ENCODE peak calls at places on chromosomes 7 and 10, in six cellular contexts. One of them, this sample, is unnamed.

GRCh38 chr10:5892007-5892406 is 2.0 kb downstream of the FBH1 start:
- DNase-seq in lower lobe of right lung: no peak
- DNase-seq in suprapubic skin: peak; percentile 38
- DNase-seq in SK-N-SH: no peak
- DNase-seq in left ventricle myocardium inferior: no peak
- DNase-seq in stomach: no peak
- DNase-seq in this sample: peak; percentile 13

GRCh38 chr7:157097569-157097968 is 41.2 kb upstream of the UBE3C start:
- DNase-seq in lower lobe of right lung: no peak
- DNase-seq in suprapubic skin: no peak
- DNase-seq in SK-N-SH: no peak
- DNase-seq in left ventricle myocardium inferior: no peak
- DNase-seq in stomach: no peak
- DNase-seq in this sample: no peak

GRCh38 chr7:94452257-94452656 is 57.4 kb upstream of the CASD1 start:
- DNase-seq in lower lobe of right lung: no peak
- DNase-seq in suprapubic skin: no peak
- DNase-seq in SK-N-SH: no peak
- DNase-seq in left ventricle myocardium inferior: no peak
- DNase-seq in stomach: no peak
- DNase-seq in this sample: no peak

GRCh38 chr7:70063796-70064423 is 465.6 kb downstream of the AUTS2 start:
- DNase-seq in lower lobe of right lung: no peak
- DNase-seq in suprapubic skin: no peak
- DNase-seq in SK-N-SH: no peak
- DNase-seq in left ventricle myocardium inferior: no peak
- DNase-seq in stomach: no peak
- DNase-seq in this sample: no peak

GRCh38 chr10:29392376-29393021 is 103.6 kb downstream of the LYZL1 start:
- DNase-seq in lower lobe of right lung: no peak
- DNase-seq in suprapubic skin: no peak
- DNase-seq in SK-N-SH: peak; percentile 75
- DNase-seq in left ventricle myocardium inferior: no peak
- DNase-seq in stomach: peak; percentile 40
- DNase-seq in this sample: no peak

GRCh38 chr7:118844748-118845147 is 620.2 kb downstream of the ANKRD7 start:
- DNase-seq in lower lobe of right lung: no peak
- DNase-seq in suprapubic skin: no peak
- DNase-seq in SK-N-SH: no peak
- DNase-seq in left ventricle myocardium inferior: no peak
- DNase-seq in stomach: no peak
- DNase-seq in this sample: no peak

GRCh38 chr7:102140952-102141370 is 145.7 kb upstream of the SH2B2 start:
- DNase-seq in lower lobe of right lung: no peak
- DNase-seq in suprapubic skin: no peak
- DNase-seq in SK-N-SH: no peak
- DNase-seq in left ventricle myocardium inferior: no peak
- DNase-seq in stomach: no peak
- DNase-seq in this sample: no peak

GRCh38 chr7:116899308-116899707 is 36.9 kb downstream of the CAPZA2 start:
- DNase-seq in lower lobe of right lung: no peak
- DNase-seq in suprapubic skin: no peak
- DNase-seq in SK-N-SH: no peak
- DNase-seq in left ventricle myocardium inferior: no peak
- DNase-seq in stomach: no peak
- DNase-seq in this sample: no peak

GRCh38 chr10:22477365-22478287 is 132.3 kb downstream of the SPAG6 start:
- DNase-seq in lower lobe of right lung: no peak
- DNase-seq in suprapubic skin: no peak
- DNase-seq in SK-N-SH: peak; percentile 20
- DNase-seq in left ventricle myocardium inferior: no peak
- DNase-seq in stomach: no peak
- DNase-seq in this sample: no peak

GRCh38 chr10:29811751-29812427 is 177.1 kb upstream of the SVIL start:
- DNase-seq in lower lobe of right lung: no peak
- DNase-seq in suprapubic skin: no peak
- DNase-seq in SK-N-SH: peak; percentile 25
- DNase-seq in left ventricle myocardium inferior: peak; percentile 15
- DNase-seq in stomach: no peak
- DNase-seq in this sample: no peak

GRCh38 chr10:78634835-78635234 is 433.9 kb upstream of the ZMIZ1 start:
- DNase-seq in lower lobe of right lung: no peak
- DNase-seq in suprapubic skin: no peak
- DNase-seq in SK-N-SH: no peak
- DNase-seq in left ventricle myocardium inferior: no peak
- DNase-seq in stomach: no peak
- DNase-seq in this sample: no peak

GRCh38 chr7:147570390-147570789 is 1020.2 kb upstream of the C7orf33 start:
- DNase-seq in lower lobe of right lung: no peak
- DNase-seq in suprapubic skin: no peak
- DNase-seq in SK-N-SH: no peak
- DNase-seq in left ventricle myocardium inferior: no peak
- DNase-seq in stomach: no peak
- DNase-seq in this sample: no peak

GRCh38 chr10:57898231-57898630 is 369.5 kb downstream of the IPMK start:
- DNase-seq in lower lobe of right lung: no peak
- DNase-seq in suprapubic skin: no peak
- DNase-seq in SK-N-SH: no peak
- DNase-seq in left ventricle myocardium inferior: no peak
- DNase-seq in stomach: peak; percentile 50
- DNase-seq in this sample: no peak

GRCh38 chr10:107032700-107033401 is 131.7 kb downstream of the SORCS1 start:
- DNase-seq in lower lobe of right lung: no peak
- DNase-seq in suprapubic skin: no peak
- DNase-seq in SK-N-SH: no peak
- DNase-seq in left ventricle myocardium inferior: no peak
- DNase-seq in stomach: no peak
- DNase-seq in this sample: no peak

GRCh38 chr10:43249962-43250624 is 16.8 kb downstream of the RASGEF1A start:
- DNase-seq in lower lobe of right lung: peak; percentile 35
- DNase-seq in suprapubic skin: peak; percentile 67
- DNase-seq in SK-N-SH: no peak
- DNase-seq in left ventricle myocardium inferior: peak; percentile 10
- DNase-seq in stomach: peak; percentile 26
- DNase-seq in this sample: no peak

GRCh38 chr10:50416181-50416824 is 165.0 kb upstream of the ASAH2 start:
- DNase-seq in lower lobe of right lung: no peak
- DNase-seq in suprapubic skin: no peak
- DNase-seq in SK-N-SH: peak; percentile 17
- DNase-seq in left ventricle myocardium inferior: no peak
- DNase-seq in stomach: no peak
- DNase-seq in this sample: no peak

GRCh38 chr7:5213286-5213645 is 23.2 kb downstream of the WIPI2 start:
- DNase-seq in lower lobe of right lung: no peak
- DNase-seq in suprapubic skin: peak; percentile 34
- DNase-seq in SK-N-SH: no peak
- DNase-seq in left ventricle myocardium inferior: no peak
- DNase-seq in stomach: no peak
- DNase-seq in this sample: no peak

GRCh38 chr7:148541891-148542504 is 48.6 kb upstream of the C7orf33 start:
- DNase-seq in lower lobe of right lung: no peak
- DNase-seq in suprapubic skin: no peak
- DNase-seq in SK-N-SH: no peak
- DNase-seq in left ventricle myocardium inferior: no peak
- DNase-seq in stomach: no peak
- DNase-seq in this sample: no peak

GRCh38 chr10:85152488-85152887 is 824.1 kb downstream of the CCSER2 start:
- DNase-seq in lower lobe of right lung: no peak
- DNase-seq in suprapubic skin: no peak
- DNase-seq in SK-N-SH: no peak
- DNase-seq in left ventricle myocardium inferior: no peak
- DNase-seq in stomach: no peak
- DNase-seq in this sample: no peak

GRCh38 chr7:55286666-55287065 is 78.5 kb upstream of the LANCL2 start:
- DNase-seq in lower lobe of right lung: no peak
- DNase-seq in suprapubic skin: no peak
- DNase-seq in SK-N-SH: no peak
- DNase-seq in left ventricle myocardium inferior: no peak
- DNase-seq in stomach: no peak
- DNase-seq in this sample: no peak

GRCh38 chr7:155464948-155465739 is 7.2 kb downstream of the EN2 start:
- DNase-seq in lower lobe of right lung: no peak
- DNase-seq in suprapubic skin: no peak
- DNase-seq in SK-N-SH: peak; percentile 50
- DNase-seq in left ventricle myocardium inferior: no peak
- DNase-seq in stomach: no peak
- DNase-seq in this sample: no peak

GRCh38 chr7:157271315-157271990 is 65.4 kb upstream of the DNAJB6 start:
- DNase-seq in lower lobe of right lung: no peak
- DNase-seq in suprapubic skin: no peak
- DNase-seq in SK-N-SH: no peak
- DNase-seq in left ventricle myocardium inferior: no peak
- DNase-seq in stomach: no peak
- DNase-seq in this sample: no peak

GRCh38 chr10:30591249-30591670 is 38.3 kb downstream of the LYZL2 start:
- DNase-seq in lower lobe of right lung: no peak
- DNase-seq in suprapubic skin: peak; percentile 6
- DNase-seq in SK-N-SH: peak; percentile 62
- DNase-seq in left ventricle myocardium inferior: no peak
- DNase-seq in stomach: no peak
- DNase-seq in this sample: peak; percentile 22

GRCh38 chr7:17302575-17303142 is 4.2 kb downstream of the AHR start:
- DNase-seq in lower lobe of right lung: no peak
- DNase-seq in suprapubic skin: no peak
- DNase-seq in SK-N-SH: no peak
- DNase-seq in left ventricle myocardium inferior: no peak
- DNase-seq in stomach: no peak
- DNase-seq in this sample: peak; percentile 4

GRCh38 chr10:11679946-11680345 is 62.2 kb upstream of the ECHDC3 start:
- DNase-seq in lower lobe of right lung: no peak
- DNase-seq in suprapubic skin: no peak
- DNase-seq in SK-N-SH: no peak
- DNase-seq in left ventricle myocardium inferior: no peak
- DNase-seq in stomach: no peak
- DNase-seq in this sample: no peak
- H3K4me1 ChIP-seq in lower lobe of right lung: peaks cover 7% of the 10 kb centered on the region
- H3K4me1 ChIP-seq in suprapubic skin: peaks cover 17% of the 10 kb centered on the region
- H3K4me1 ChIP-seq in SK-N-SH: no peaks in the 10 kb centered on the region
- H3K4me1 ChIP-seq in left ventricle myocardium inferior: peaks cover 20% of the 10 kb centered on the region
- H3K4me1 ChIP-seq in stomach: peaks cover 15% of the 10 kb centered on the region
- H3K4me1 ChIP-seq in this sample: peaks cover 14% of the 10 kb centered on the region

GRCh38 chr7:150367677-150368097 is 935 bp upstream of the REPIN1 start:
- DNase-seq in lower lobe of right lung: no peak
- DNase-seq in suprapubic skin: no peak
- DNase-seq in SK-N-SH: no peak
- DNase-seq in left ventricle myocardium inferior: no peak
- DNase-seq in stomach: no peak
- DNase-seq in this sample: no peak
- H3K4me3 ChIP-seq in lower lobe of right lung: peak overlapping the region; percentile 95
- H3K4me3 ChIP-seq in suprapubic skin: peak overlapping the region; percentile 75
- H3K4me3 ChIP-seq in SK-N-SH: peak overlapping the region; percentile 70
- H3K4me3 ChIP-seq in left ventricle myocardium inferior: peak overlapping the region; percentile 96
- H3K4me3 ChIP-seq in stomach: peak overlapping the region; percentile 71
- H3K4me3 ChIP-seq in this sample: peak overlapping the region; percentile 38

DNA sequence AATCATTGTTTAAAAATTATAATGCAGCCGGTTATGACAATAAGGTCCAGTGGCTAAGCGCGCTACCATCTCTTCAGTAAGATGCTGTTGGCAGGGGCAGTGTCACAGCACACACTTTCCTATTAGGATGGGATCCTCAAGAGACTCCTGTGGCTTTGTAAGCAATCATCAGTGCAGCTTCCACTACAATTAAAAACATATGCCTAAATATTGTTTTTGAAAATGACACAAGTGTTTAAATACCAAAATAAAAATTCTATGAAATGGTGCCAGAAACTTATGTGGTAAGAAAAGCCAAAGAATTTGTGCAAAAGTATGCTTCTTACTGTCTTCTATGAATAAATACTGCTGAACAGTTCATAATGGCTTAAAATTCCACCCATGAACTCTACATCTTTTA is 132.9 kb downstream of the SEMA3C start:
- DNase-seq in lower lobe of right lung: no peak
- DNase-seq in suprapubic skin: no peak
- DNase-seq in SK-N-SH: no peak
- DNase-seq in left ventricle myocardium inferior: no peak
- DNase-seq in stomach: no peak
- DNase-seq in this sample: no peak
- H3K4me1 ChIP-seq in lower lobe of right lung: peaks cover 10% of the 10 kb centered on the region
- H3K4me1 ChIP-seq in suprapubic skin: peaks cover 22% of the 10 kb centered on the region
- H3K4me1 ChIP-seq in SK-N-SH: peaks cover 33% of the 10 kb centered on the region
- H3K4me1 ChIP-seq in left ventricle myocardium inferior: peaks cover 62% of the 10 kb centered on the region
- H3K4me1 ChIP-seq in stomach: peaks cover 61% of the 10 kb centered on the region
- H3K4me1 ChIP-seq in this sample: no peaks in the 10 kb centered on the region

GRCh38 chr7:64562621-64563275 is at the start of gene ZNF680:
- DNase-seq in lower lobe of right lung: peak; percentile 94
- DNase-seq in suprapubic skin: peak; percentile 99
- DNase-seq in SK-N-SH: peak; percentile 94
- DNase-seq in left ventricle myocardium inferior: peak; percentile 97
- DNase-seq in stomach: peak; percentile 95
- DNase-seq in this sample: peak; percentile 93
- H3K4me3 ChIP-seq in lower lobe of right lung: peak within 1 kb of the TSS; percentile 97
- H3K4me3 ChIP-seq in suprapubic skin: peak within 1 kb of the TSS; percentile 83
- H3K4me3 ChIP-seq in SK-N-SH: peak within 1 kb of the TSS; percentile 70
- H3K4me3 ChIP-seq in left ventricle myocardium inferior: peak within 1 kb of the TSS; percentile 81
- H3K4me3 ChIP-seq in stomach: peak within 1 kb of the TSS; percentile 81
- H3K4me3 ChIP-seq in this sample: peak within 1 kb of the TSS; percentile 90

GRCh38 chr7:101100858-101101847 is 15.9 kb downstream of the TRIM56 start:
- DNase-seq in lower lobe of right lung: no peak
- DNase-seq in suprapubic skin: no peak
- DNase-seq in SK-N-SH: no peak
- DNase-seq in left ventricle myocardium inferior: no peak
- DNase-seq in stomach: no peak
- DNase-seq in this sample: no peak

GRCh38 chr7:101106387-101106786 is 20.5 kb upstream of the SERPINE1 start:
- DNase-seq in lower lobe of right lung: no peak
- DNase-seq in suprapubic skin: no peak
- DNase-seq in SK-N-SH: no peak
- DNase-seq in left ventricle myocardium inferior: no peak
- DNase-seq in stomach: no peak
- DNase-seq in this sample: no peak

GRCh38 chr7:101104193-101104713 is 19.0 kb downstream of the TRIM56 start:
- DNase-seq in lower lobe of right lung: no peak
- DNase-seq in suprapubic skin: no peak
- DNase-seq in SK-N-SH: no peak
- DNase-seq in left ventricle myocardium inferior: no peak
- DNase-seq in stomach: no peak
- DNase-seq in this sample: no peak

GRCh38 chr7:101108330-101108857 is 18.5 kb upstream of the SERPINE1 start:
- DNase-seq in lower lobe of right lung: peak; percentile 67
- DNase-seq in suprapubic skin: no peak
- DNase-seq in SK-N-SH: no peak
- DNase-seq in left ventricle myocardium inferior: peak; percentile 64
- DNase-seq in stomach: no peak
- DNase-seq in this sample: no peak

GRCh38 chr7:101104799-101105198 is 19.5 kb downstream of the TRIM56 start:
- DNase-seq in lower lobe of right lung: no peak
- DNase-seq in suprapubic skin: no peak
- DNase-seq in SK-N-SH: no peak
- DNase-seq in left ventricle myocardium inferior: no peak
- DNase-seq in stomach: no peak
- DNase-seq in this sample: no peak
- H3K4me1 ChIP-seq in lower lobe of right lung: peaks cover 40% of the 10 kb centered on the region
- H3K4me1 ChIP-seq in suprapubic skin: peaks cover 40% of the 10 kb centered on the region
- H3K4me1 ChIP-seq in SK-N-SH: peaks cover 48% of the 10 kb centered on the region
- H3K4me1 ChIP-seq in left ventricle myocardium inferior: peaks cover 40% of the 10 kb centered on the region
- H3K4me1 ChIP-seq in stomach: peaks cover 20% of the 10 kb centered on the region
- H3K4me1 ChIP-seq in this sample: no peaks in the 10 kb centered on the region

This sample was measured in CD4-positive, CD25-positive, alpha-beta regulatory T cell.